ENCODE peak calls at places on chromosomes 5 and 9, in nine cellular contexts. One of them, this sample, is unnamed. For H3K36me3, the result is how much of the 10 kb centered on the place peaks cover.

GRCh38 chr9:130330202-130330601 is 64.6 kb downstream of the HMCN2 start:
- DNase-seq in lung: no peak
- DNase-seq in right atrium auricular region: no peak
- DNase-seq in upper lobe of right lung: peak
- DNase-seq in BE2C: peak
- DNase-seq in GM23248: no peak
- DNase-seq in adrenal gland: no peak
- DNase-seq in H7: no peak
- DNase-seq in fibroblast of lung: no peak
- DNase-seq in this sample: no peak

GRCh38 chr5:95113489-95113888 is 171.4 kb downstream of the MCTP1 start:
- DNase-seq in GM23248: peak
- DNase-seq in H7: no peak
- DNase-seq in BE2C: no peak
- DNase-seq in right atrium auricular region: no peak
- DNase-seq in lung: no peak
- DNase-seq in upper lobe of right lung: no peak
- DNase-seq in adrenal gland: no peak
- DNase-seq in fibroblast of lung: peak
- DNase-seq in this sample: peak

GRCh38 chr5:86824642-86825041 is 206.9 kb downstream of the COX7C start:
- DNase-seq in right atrium auricular region: no peak
- DNase-seq in H7: no peak
- DNase-seq in adrenal gland: no peak
- DNase-seq in upper lobe of right lung: no peak
- DNase-seq in GM23248: no peak
- DNase-seq in lung: no peak
- DNase-seq in BE2C: no peak
- DNase-seq in fibroblast of lung: no peak
- DNase-seq in this sample: no peak

GRCh38 chr9:69174645-69175487 is 789 bp downstream of the TJP2 start:
- DNase-seq in BE2C: peak
- DNase-seq in GM23248: peak
- DNase-seq in lung: no peak
- DNase-seq in fibroblast of lung: peak
- DNase-seq in H7: peak
- DNase-seq in upper lobe of right lung: no peak
- DNase-seq in adrenal gland: peak
- DNase-seq in right atrium auricular region: peak
- DNase-seq in this sample: peak

GRCh38 chr5:54663876-54664275 is 146.3 kb downstream of the SNX18 start:
- DNase-seq in H7: no peak
- DNase-seq in upper lobe of right lung: no peak
- DNase-seq in BE2C: no peak
- DNase-seq in GM23248: peak
- DNase-seq in fibroblast of lung: peak
- DNase-seq in right atrium auricular region: peak
- DNase-seq in adrenal gland: peak
- DNase-seq in lung: no peak
- DNase-seq in this sample: no peak

GRCh38 chr9:119071636-119072035 is 297.6 kb downstream of the BRINP1 start:
- DNase-seq in H7: no peak
- DNase-seq in lung: no peak
- DNase-seq in fibroblast of lung: no peak
- DNase-seq in GM23248: no peak
- DNase-seq in BE2C: no peak
- DNase-seq in adrenal gland: no peak
- DNase-seq in right atrium auricular region: no peak
- DNase-seq in upper lobe of right lung: no peak
- DNase-seq in this sample: no peak

GRCh38 chr5:4941957-4942830 is 197.9 kb upstream of the ADAMTS16 start:
- DNase-seq in H7: peak
- DNase-seq in upper lobe of right lung: no peak
- DNase-seq in lung: no peak
- DNase-seq in BE2C: peak
- DNase-seq in adrenal gland: peak
- DNase-seq in right atrium auricular region: no peak
- DNase-seq in fibroblast of lung: no peak
- DNase-seq in GM23248: peak
- DNase-seq in this sample: peak

GRCh38 chr5:150457112-150457511 is 7.6 kb upstream of the RPS14 start:
- DNase-seq in H7: no peak
- DNase-seq in BE2C: no peak
- DNase-seq in adrenal gland: no peak
- DNase-seq in right atrium auricular region: no peak
- DNase-seq in upper lobe of right lung: no peak
- DNase-seq in GM23248: no peak
- DNase-seq in fibroblast of lung: no peak
- DNase-seq in lung: no peak
- DNase-seq in this sample: no peak

GRCh38 chr5:8462565-8462964 is 593.6 kb downstream of the MTRR start:
- DNase-seq in right atrium auricular region: no peak
- DNase-seq in lung: no peak
- DNase-seq in adrenal gland: no peak
- DNase-seq in BE2C: no peak
- DNase-seq in upper lobe of right lung: no peak
- DNase-seq in GM23248: no peak
- DNase-seq in H7: no peak
- DNase-seq in fibroblast of lung: no peak
- DNase-seq in this sample: no peak

GRCh38 chr5:109653840-109654239 is 35.9 kb upstream of the MAN2A1 start:
- DNase-seq in adrenal gland: no peak
- DNase-seq in H7: no peak
- DNase-seq in right atrium auricular region: no peak
- DNase-seq in upper lobe of right lung: no peak
- DNase-seq in BE2C: no peak
- DNase-seq in lung: no peak
- DNase-seq in fibroblast of lung: no peak
- DNase-seq in GM23248: no peak
- DNase-seq in this sample: no peak

GRCh38 chr5:179153921-179154345 is 93.8 kb downstream of the ZNF354C start:
- DNase-seq in H7: no peak
- DNase-seq in right atrium auricular region: no peak
- DNase-seq in BE2C: no peak
- DNase-seq in GM23248: no peak
- DNase-seq in lung: no peak
- DNase-seq in upper lobe of right lung: no peak
- DNase-seq in adrenal gland: no peak
- DNase-seq in fibroblast of lung: no peak
- DNase-seq in this sample: no peak

GRCh38 chr5:113546711-113547159 is 33.2 kb downstream of the YTHDC2 start:
- DNase-seq in right atrium auricular region: no peak
- DNase-seq in upper lobe of right lung: no peak
- DNase-seq in H7: no peak
- DNase-seq in GM23248: peak
- DNase-seq in BE2C: no peak
- DNase-seq in lung: no peak
- DNase-seq in fibroblast of lung: peak
- DNase-seq in adrenal gland: no peak
- DNase-seq in this sample: no peak
- H3K36me3 ChIP-seq in right atrium auricular region: under half
- H3K36me3 ChIP-seq in upper lobe of right lung: under half
- H3K36me3 ChIP-seq in H7: under half
- H3K36me3 ChIP-seq in GM23248: under half
- H3K36me3 ChIP-seq in BE2C: under half
- H3K36me3 ChIP-seq in lung: under half
- H3K36me3 ChIP-seq in fibroblast of lung: under half
- H3K36me3 ChIP-seq in adrenal gland: under half
- H3K36me3 ChIP-seq in this sample: under half

GRCh38 chr9:114170792-114171461 is 15.6 kb downstream of the COL27A1 start:
- DNase-seq in H7: no peak
- DNase-seq in lung: no peak
- DNase-seq in GM23248: no peak
- DNase-seq in adrenal gland: no peak
- DNase-seq in upper lobe of right lung: no peak
- DNase-seq in BE2C: no peak
- DNase-seq in fibroblast of lung: no peak
- DNase-seq in right atrium auricular region: no peak
- DNase-seq in this sample: no peak
- H3K36me3 ChIP-seq in H7: under half
- H3K36me3 ChIP-seq in lung: under half
- H3K36me3 ChIP-seq in GM23248: under half
- H3K36me3 ChIP-seq in adrenal gland: under half
- H3K36me3 ChIP-seq in upper lobe of right lung: under half
- H3K36me3 ChIP-seq in BE2C: under half
- H3K36me3 ChIP-seq in fibroblast of lung: under half
- H3K36me3 ChIP-seq in right atrium auricular region: under half
- H3K36me3 ChIP-seq in this sample: under half

GRCh38 chr9:133355881-133356357 is 368 bp downstream of the SURF1 start:
- DNase-seq in right atrium auricular region: no peak
- DNase-seq in adrenal gland: no peak
- DNase-seq in upper lobe of right lung: no peak
- DNase-seq in BE2C: no peak
- DNase-seq in H7: peak
- DNase-seq in fibroblast of lung: no peak
- DNase-seq in lung: no peak
- DNase-seq in GM23248: peak
- DNase-seq in this sample: no peak
- H3K36me3 ChIP-seq in right atrium auricular region: under half
- H3K36me3 ChIP-seq in adrenal gland: under half
- H3K36me3 ChIP-seq in upper lobe of right lung: under half
- H3K36me3 ChIP-seq in BE2C: under half
- H3K36me3 ChIP-seq in H7: under half
- H3K36me3 ChIP-seq in fibroblast of lung: under half
- H3K36me3 ChIP-seq in lung: under half
- H3K36me3 ChIP-seq in GM23248: under half
- H3K36me3 ChIP-seq in this sample: under half

DNA sequence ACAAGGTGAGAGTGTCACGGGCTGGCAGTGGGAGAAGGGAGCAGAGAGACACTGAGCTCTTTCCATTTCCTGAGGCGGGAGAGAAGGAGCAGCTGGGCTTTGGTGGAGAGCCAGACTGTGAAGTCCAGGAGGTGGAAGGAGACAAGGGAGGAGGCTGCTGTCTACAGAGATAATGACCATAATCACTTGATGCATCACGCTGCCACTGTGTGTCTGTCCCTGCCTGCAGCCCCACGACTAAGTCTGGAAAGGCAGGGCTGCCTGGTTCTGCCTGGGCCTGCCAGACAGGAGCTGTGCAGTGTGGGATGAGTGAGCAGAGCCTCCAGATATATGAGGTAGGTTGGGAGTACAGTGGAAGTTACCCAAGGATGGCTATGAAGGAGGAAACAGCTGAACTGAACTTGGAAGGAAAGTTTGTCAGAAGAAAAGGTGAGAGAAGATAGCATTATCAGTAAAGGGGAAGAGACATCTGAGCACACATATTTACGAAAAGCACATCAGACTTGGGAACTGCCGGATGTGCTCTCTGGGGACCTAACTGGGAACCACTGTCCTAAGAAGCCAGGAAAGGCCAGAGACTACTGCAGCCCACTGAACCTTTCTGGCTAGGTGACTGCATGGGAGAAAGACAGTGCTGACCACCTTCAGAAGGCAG is 12.6 kb upstream of the DDX41 start:
- DNase-seq in fibroblast of lung: no peak
- DNase-seq in BE2C: peak
- DNase-seq in adrenal gland: no peak
- DNase-seq in H7: no peak
- DNase-seq in upper lobe of right lung: peak
- DNase-seq in lung: no peak
- DNase-seq in GM23248: no peak
- DNase-seq in right atrium auricular region: no peak
- DNase-seq in this sample: no peak
- H3K36me3 ChIP-seq in fibroblast of lung: under half
- H3K36me3 ChIP-seq in BE2C: under half
- H3K36me3 ChIP-seq in adrenal gland: under half
- H3K36me3 ChIP-seq in H7: half or more
- H3K36me3 ChIP-seq in upper lobe of right lung: half or more
- H3K36me3 ChIP-seq in lung: half or more
- H3K36me3 ChIP-seq in GM23248: under half
- H3K36me3 ChIP-seq in right atrium auricular region: half or more
- H3K36me3 ChIP-seq in this sample: under half

DNA sequence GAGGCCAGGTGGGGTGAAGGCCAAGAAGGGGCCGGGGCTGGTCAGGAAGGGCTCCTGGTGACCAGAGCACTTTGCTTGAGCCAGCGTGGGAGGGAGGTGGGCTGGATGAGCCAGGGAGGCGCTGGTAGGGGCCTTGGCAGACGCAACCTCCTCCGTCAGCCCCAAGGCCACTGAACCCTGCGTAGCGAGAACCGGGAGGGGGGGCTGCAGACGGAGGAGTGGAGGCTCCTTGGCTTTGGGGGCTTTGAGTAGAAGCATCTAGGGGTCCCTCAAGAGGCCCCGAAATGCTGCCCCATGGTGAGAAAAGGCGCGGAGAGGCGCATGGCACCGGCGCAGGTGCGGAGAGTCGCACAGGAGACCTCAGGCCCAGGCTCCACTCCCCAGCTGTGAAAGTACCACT is 1888.0 kb upstream of the CDH9 start:
- DNase-seq in GM23248: no peak
- DNase-seq in right atrium auricular region: no peak
- DNase-seq in lung: no peak
- DNase-seq in BE2C: no peak
- DNase-seq in upper lobe of right lung: no peak
- DNase-seq in fibroblast of lung: no peak
- DNase-seq in H7: no peak
- DNase-seq in adrenal gland: no peak
- DNase-seq in this sample: no peak
- H3K36me3 ChIP-seq in GM23248: under half
- H3K36me3 ChIP-seq in right atrium auricular region: under half
- H3K36me3 ChIP-seq in lung: under half
- H3K36me3 ChIP-seq in BE2C: under half
- H3K36me3 ChIP-seq in upper lobe of right lung: under half
- H3K36me3 ChIP-seq in fibroblast of lung: under half
- H3K36me3 ChIP-seq in H7: under half
- H3K36me3 ChIP-seq in adrenal gland: under half
- H3K36me3 ChIP-seq in this sample: under half

DNA sequence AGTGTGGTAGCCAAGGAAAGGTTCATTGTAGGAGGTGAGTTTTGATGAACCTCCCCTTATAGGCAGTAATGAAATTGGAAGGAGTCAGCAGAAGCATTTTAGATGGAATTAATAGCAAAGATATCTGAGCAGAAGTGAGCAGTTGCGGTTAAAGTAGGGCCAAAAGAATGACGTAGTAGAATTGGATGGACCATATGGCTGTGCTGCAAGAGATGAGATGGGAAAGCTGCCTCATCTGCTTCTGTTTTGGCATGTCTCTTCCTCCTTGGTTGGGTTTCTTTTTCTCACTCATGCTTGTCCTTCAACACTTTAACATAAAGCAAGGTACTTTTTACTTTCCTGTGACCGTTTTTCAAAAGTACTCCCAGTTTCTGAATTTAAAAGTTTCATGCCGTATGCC is 55.8 kb downstream of the AQP7 start:
- DNase-seq in right atrium auricular region: no peak
- DNase-seq in GM23248: peak
- DNase-seq in lung: no peak
- DNase-seq in fibroblast of lung: no peak
- DNase-seq in upper lobe of right lung: no peak
- DNase-seq in H7: no peak
- DNase-seq in BE2C: no peak
- DNase-seq in adrenal gland: no peak
- DNase-seq in this sample: no peak
- H3K36me3 ChIP-seq in right atrium auricular region: half or more
- H3K36me3 ChIP-seq in GM23248: half or more
- H3K36me3 ChIP-seq in lung: under half
- H3K36me3 ChIP-seq in fibroblast of lung: under half
- H3K36me3 ChIP-seq in upper lobe of right lung: half or more
- H3K36me3 ChIP-seq in H7: under half
- H3K36me3 ChIP-seq in BE2C: half or more
- H3K36me3 ChIP-seq in adrenal gland: under half
- H3K36me3 ChIP-seq in this sample: under half